ENCODE peak calls at places on chromosome 13, in ten cellular contexts. S is stimulated activated CD4-positive, alpha-beta T cell treated with anti-CD3 and anti-CD28 coated beads, Interleukin-2, amount 100 ng/mL, for 48 hours; O is amniotic stem cell; N is activated CD4-positive, alpha-beta T cell treated with anti-CD3 and anti-CD28 coated beads, Interleukin-2, amount 10 ng/mL, durations not matched to agents 7 days and 5 days; C is mesothelial cell of epicardium; T is sigmoid colon; H is Caco-2; D is choroid plexus epithelial cell; W is fibroblast of gingiva; E is left ventricle myocardium inferior. Y is an unnamed sample.

GRCh38 chr13:32211788-32212187 is 103.4 kb downstream of the ZAR1L start:
- DNase-seq in S (no peak), O (no peak), N (no peak), C (no peak), T (peak), H (no peak), D (peak), W (peak), E (no peak), Y (peak)

GRCh38 chr13:113406321-113407102 is 42.6 kb upstream of the GRTP1 start:
- DNase-seq in S (no peak), O (no peak), N (no peak), C (no peak), T (peak), H (peak), D (no peak), W (no peak), E (no peak), Y (no peak)

GRCh38 chr13:25980255-25980654 is 71.6 kb downstream of the SHISA2 start:
- DNase-seq in S (no peak), O (peak), N (no peak), C (no peak), T (no peak), H (no peak), D (peak), W (no peak), E (no peak), Y (no peak)

GRCh38 chr13:59236309-59236939 is 927.3 kb downstream of the DIAPH3 start:
- DNase-seq in S (no peak), O (no peak), N (no peak), C (no peak), T (no peak), H (no peak), D (no peak), W (no peak), E (no peak), Y (no peak)

GRCh38 chr13:25421602-25422001 is 49.8 kb downstream of the ATP8A2 start:
- DNase-seq in S (no peak), O (no peak), N (no peak), C (no peak), T (no peak), H (no peak), D (no peak), W (no peak), E (no peak), Y (no peak)

GRCh38 chr13:107104631-107105030 is 536.7 kb upstream of the ARGLU1 start:
- DNase-seq in S (no peak), O (no peak), N (no peak), C (no peak), T (no peak), H (no peak), D (peak), W (no peak), E (no peak), Y (no peak)

GRCh38 chr13:110150384-110151091 is 156.4 kb downstream of the COL4A1 start:
- DNase-seq in S (no peak), O (no peak), N (no peak), C (no peak), T (no peak), H (no peak), D (no peak), W (peak), E (no peak), Y (no peak)

GRCh38 chr13:28408235-28408848 is 86.6 kb downstream of the FLT1 start:
- DNase-seq in S (no peak), O (no peak), N (no peak), C (no peak), T (no peak), H (no peak), D (peak), W (no peak), E (peak), Y (no peak)

GRCh38 chr13:100234524-100235136 is 145.7 kb downstream of the PCCA start:
- DNase-seq in S (no peak), O (no peak), N (no peak), C (no peak), T (no peak), H (no peak), D (peak), W (peak), E (no peak), Y (no peak)

GRCh38 chr13:112366907-112367646 is 9.1 kb upstream of the SPACA7 start:
- DNase-seq in S (no peak), O (no peak), N (no peak), C (no peak), T (no peak), H (no peak), D (no peak), W (no peak), E (no peak), Y (no peak)

GRCh38 chr13:99661791-99662190 is 160.5 kb downstream of the TM9SF2 start:
- DNase-seq in S (no peak), O (no peak), N (no peak), C (no peak), T (no peak), H (no peak), D (no peak), W (no peak), E (no peak), Y (no peak)

GRCh38 chr13:29977721-29978120 is 127.3 kb upstream of the UBL3 start:
- DNase-seq in S (no peak), O (no peak), N (no peak), C (no peak), T (no peak), H (no peak), D (no peak), W (no peak), E (no peak), Y (no peak)

GRCh38 chr13:37192986-37193385 is 87.5 kb upstream of the CSNK1A1L start:
- DNase-seq in S (no peak), O (no peak), N (no peak), C (no peak), T (no peak), H (no peak), D (peak), W (no peak), E (no peak), Y (no peak)

Y was measured in HFF-Myc.